ENCODE peak calls at places on chromosomes 12 and 14, in seven cellular contexts. W is CD4-positive, alpha-beta memory T cell; Z is mucosa of descending colon; N is effector memory CD4-positive, alpha-beta T cell; Q is HFF-Myc; B is lung; C is K562. O is an unnamed sample.

GRCh38 chr12:10170199-10170598 is 1.7 kb downstream of the OLR1 start:
- DNase-seq in W (no peak), Z (no peak), N (no peak), Q (no peak), B (no peak), C (no peak), O (no peak)

GRCh38 chr14:36910578-36910977 is 248.9 kb downstream of the PAX9 start:
- DNase-seq in W (no peak), Z (no peak), N (no peak), Q (no peak), B (no peak), C (no peak), O (no peak)

GRCh38 chr12:58540480-58541299 is 379.6 kb downstream of the LRIG3 start:
- DNase-seq in W (no peak), Z (peak; percentile 53), N (no peak), Q (peak; percentile 91), B (peak; percentile 58), C (no peak), O (peak; percentile 61)

GRCh38 chr12:46556105-46556559 is 183.6 kb upstream of the SLC38A2 start:
- DNase-seq in W (no peak), Z (no peak), N (no peak), Q (peak; percentile 92), B (no peak), C (no peak), O (no peak)

GRCh38 chr14:31449971-31450610 is 7.2 kb downstream of the DTD2 start:
- DNase-seq in W (no peak), Z (no peak), N (no peak), Q (no peak), B (no peak), C (peak; percentile 17), O (no peak)

GRCh38 chr12:41304526-41304925 is 116.4 kb downstream of the PDZRN4 start:
- DNase-seq in W (no peak), Z (no peak), N (no peak), Q (no peak), B (no peak), C (no peak), O (no peak)

GRCh38 chr14:41167040-41167439 is 439.6 kb upstream of the LRFN5 start:
- DNase-seq in W (no peak), Z (no peak), N (no peak), Q (no peak), B (no peak), C (no peak), O (no peak)

GRCh38 chr14:72558721-72559120 is 335.2 kb downstream of the DPF3 start:
- DNase-seq in W (no peak), Z (no peak), N (no peak), Q (no peak), B (no peak), C (no peak), O (no peak)

GRCh38 chr12:46361667-46362034 is 10.9 kb downstream of the SLC38A2 start:
- DNase-seq in W (no peak), Z (no peak), N (no peak), Q (no peak), B (no peak), C (no peak), O (no peak)

GRCh38 chr14:24093901-24094838 is at the start of gene PCK2:
- DNase-seq in W (peak; percentile 56), Z (peak; percentile 97), N (peak; percentile 62), Q (peak; percentile 56), B (peak; percentile 96), C (peak; percentile 97), O (peak; percentile 96)

GRCh38 chr12:33605776-33606175 is 166.2 kb upstream of the SYT10 start:
- DNase-seq in W (no peak), Z (no peak), N (no peak), Q (no peak), B (no peak), C (peak; percentile 30), O (no peak)

GRCh38 chr12:11718105-11718504 is 68.6 kb downstream of the ETV6 start:
- DNase-seq in W (no peak), Z (no peak), N (no peak), Q (no peak), B (no peak), C (no peak), O (peak; percentile 27)

GRCh38 chr12:120759591-120760348 is 34.1 kb downstream of the ACADS start:
- DNase-seq in W (no peak), Z (no peak), N (no peak), Q (no peak), B (no peak), C (no peak), O (no peak)

GRCh38 chr12:120760349-120761245 is 35.0 kb downstream of the ACADS start:
- DNase-seq in W (peak; percentile 45), Z (no peak), N (peak; percentile 7), Q (no peak), B (no peak), C (no peak), O (no peak)

GRCh38 chr12:120762093-120762492 is 36.5 kb downstream of the ACADS start:
- DNase-seq in W (no peak), Z (no peak), N (no peak), Q (no peak), B (peak; percentile 49), C (no peak), O (no peak)

GRCh38 chr12:120763250-120763649 is 37.6 kb downstream of the ACADS start:
- DNase-seq in W (no peak), Z (no peak), N (no peak), Q (no peak), B (no peak), C (no peak), O (no peak)

DNA sequence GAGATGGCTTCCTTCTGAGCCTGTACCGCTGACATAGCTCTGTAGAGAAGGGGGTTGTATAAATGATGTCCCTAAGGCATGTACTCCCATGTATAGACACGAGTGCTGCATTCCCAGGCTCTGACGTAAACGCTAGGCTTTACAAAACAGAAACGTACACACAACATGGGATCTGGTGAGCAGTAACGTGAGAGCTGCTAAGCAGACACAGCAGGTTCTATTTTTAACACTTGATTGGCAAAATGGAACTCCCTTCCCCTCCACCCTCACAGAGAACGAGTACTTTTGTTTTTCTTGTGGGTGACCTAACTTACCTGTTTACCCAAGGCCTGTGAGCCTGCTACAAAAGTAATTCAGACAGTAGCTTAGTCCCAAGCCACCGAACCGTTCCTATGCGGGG is 36.0 kb downstream of the ACADS start:
- DNase-seq in W (no peak), Z (no peak), N (no peak), Q (no peak), B (no peak), C (no peak), O (no peak)
- H3K4me3 ChIP-seq in W (no peak overlapping the region), Z (no peak overlapping the region), N (no peak overlapping the region), Q (no peak overlapping the region), B (no peak overlapping the region), C (no peak overlapping the region), O (no peak overlapping the region)

DNA sequence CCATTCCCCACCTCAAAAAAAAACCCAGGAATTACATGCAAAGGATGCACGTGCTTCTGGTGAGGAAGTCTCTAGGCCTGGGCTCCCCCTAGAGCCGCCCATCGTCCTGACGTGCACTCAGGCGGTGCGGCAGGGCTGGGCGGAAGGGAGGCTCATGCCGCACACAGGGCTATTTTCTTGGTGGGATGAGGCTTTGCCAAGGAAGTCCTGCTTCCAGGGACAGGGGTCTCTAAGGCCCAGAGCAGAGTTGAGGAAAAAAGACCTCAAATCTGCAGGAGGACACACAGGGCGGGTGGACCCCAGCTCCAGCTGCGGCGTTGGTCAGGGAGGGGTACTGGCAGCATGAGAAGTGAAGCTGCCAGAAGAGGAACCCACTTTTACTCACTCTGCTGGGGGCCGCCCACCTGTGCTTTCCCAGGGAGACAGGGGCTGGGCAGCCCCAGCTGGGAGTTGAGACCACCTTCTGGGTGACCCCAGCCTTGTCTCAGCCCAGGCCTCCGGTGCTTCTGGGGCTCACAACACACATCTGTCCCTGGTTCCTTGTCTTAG is 4.2 kb downstream of the RHOF start:
- DNase-seq in W (peak; percentile 49), Z (peak; percentile 82), N (no peak), Q (no peak), B (no peak), C (no peak), O (peak; percentile 59)
- H3K4me3 ChIP-seq in W (peak overlapping the region; percentile 75), Z (no peak overlapping the region), N (peak overlapping the region; percentile 50), Q (no peak overlapping the region), B (no peak overlapping the region), C (no peak overlapping the region), O (no peak overlapping the region)

GRCh38 chr14:49896956-49897355 is 4.1 kb downstream of the ARF6 start:
- DNase-seq in W (no peak), Z (no peak), N (no peak), Q (no peak), B (no peak), C (no peak), O (no peak)
- H3K4me3 ChIP-seq in W (peak overlapping the region; percentile 100), Z (no peak overlapping the region), N (peak overlapping the region; percentile 95), Q (peak overlapping the region; percentile 89), B (no peak overlapping the region), C (peak overlapping the region; percentile 17), O (peak overlapping the region; percentile 93)

DNA sequence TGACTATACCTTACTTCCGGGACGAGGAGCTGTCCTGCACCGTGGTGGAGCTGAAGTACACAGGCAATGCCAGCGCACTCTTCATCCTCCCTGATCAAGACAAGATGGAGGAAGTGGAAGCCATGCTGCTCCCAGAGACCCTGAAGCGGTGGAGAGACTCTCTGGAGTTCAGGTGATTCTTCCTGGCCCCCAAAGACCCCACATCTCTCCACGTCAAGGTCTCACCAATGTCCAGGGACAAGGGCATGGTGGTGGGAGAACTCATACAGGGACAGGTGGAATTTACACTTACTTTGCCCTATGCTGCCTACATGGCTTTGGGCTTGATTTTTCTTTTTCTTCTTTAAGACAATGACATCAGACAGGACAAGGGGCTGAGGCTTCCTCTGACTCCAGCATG is 7.1 kb downstream of the SERPINA3 start:
- DNase-seq in W (no peak), Z (no peak), N (no peak), Q (no peak), B (no peak), C (no peak), O (no peak)
- H3K4me3 ChIP-seq in W (no peak overlapping the region), Z (no peak overlapping the region), N (no peak overlapping the region), Q (no peak overlapping the region), B (no peak overlapping the region), C (no peak overlapping the region), O (no peak overlapping the region)

GRCh38 chr12:6953417-6954315 is 2.5 kb downstream of the PTPN6 start:
- DNase-seq in W (peak; percentile 78), Z (peak; percentile 83), N (peak; percentile 73), Q (no peak), B (peak; percentile 70), C (no peak), O (peak; percentile 79)

GRCh38 chr12:6954754-6955461 is 3.8 kb downstream of the PTPN6 start:
- DNase-seq in W (no peak), Z (no peak), N (no peak), Q (no peak), B (no peak), C (no peak), O (no peak)

GRCh38 chr12:6952860-6953416 is 1.8 kb downstream of the PTPN6 start:
- DNase-seq in W (no peak), Z (peak; percentile 49), N (no peak), Q (no peak), B (no peak), C (no peak), O (no peak)

GRCh38 chr12:6955462-6956331 is 4.5 kb downstream of the PTPN6 start:
- DNase-seq in W (no peak), Z (no peak), N (no peak), Q (no peak), B (no peak), C (no peak), O (peak; percentile 7)

GRCh38 chr12:6954316-6954710 is 3.2 kb downstream of the PTPN6 start:
- DNase-seq in W (no peak), Z (no peak), N (no peak), Q (no peak), B (no peak), C (no peak), O (no peak)
- H3K4me3 ChIP-seq in W (peak overlapping the region; percentile 82), Z (no peak overlapping the region), N (peak overlapping the region; percentile 89), Q (no peak overlapping the region), B (no peak overlapping the region), C (no peak overlapping the region), O (no peak overlapping the region)

O was measured in transverse colon.